ENCODE peak calls at places on chromosomes 7 and 10, in ten cellular contexts. G is GM23338, P is neural progenitor cell, M is fibroblast of mammary gland, Y is ovary, A is fibroblast of lung, T is AG04450, R is HL-60, L is transverse colon, V is astrocyte. F is an unnamed sample.

GRCh38 chr7:154583454-154583853 is 419.5 kb downstream of the PAXIP1 start:
- DNase-seq in Y (no peak), T (no peak), L (no peak), V (no peak), P (no peak), A (no peak), M (no peak), R (no peak), G (no peak), F (no peak)

GRCh38 chr7:83271212-83272099 is 108.8 kb upstream of the PCLO start:
- DNase-seq in L (no peak), V (peak), Y (no peak), A (peak), R (no peak), G (peak), M (peak), T (peak), P (peak), F (no peak)

GRCh38 chr10:50807851-50808776 is 68.4 kb downstream of the ASAH2B start:
- DNase-seq in V (peak), T (no peak), Y (no peak), L (no peak), A (peak), P (peak), M (peak), R (no peak), G (peak), F (no peak)

GRCh38 chr10:35089641-35090161 is 440 bp downstream of the CUL2 start:
- DNase-seq in A (peak), T (no peak), R (peak), L (no peak), Y (no peak), M (peak), G (peak), P (peak), V (peak), F (no peak)

GRCh38 chr7:27921081-27921836 is 181.3 kb downstream of the TAX1BP1 start:
- DNase-seq in L (peak), G (peak), V (peak), T (peak), P (peak), Y (no peak), R (peak), A (peak), M (peak), F (peak)

GRCh38 chr7:140966561-140967234 is 42.0 kb upstream of the BRAF start:
- DNase-seq in G (peak), A (no peak), L (no peak), T (no peak), R (no peak), V (no peak), Y (no peak), M (peak), P (peak), F (no peak)

GRCh38 chr10:17123062-17123661 is 6.4 kb downstream of the CUBN start:
- DNase-seq in M (peak), Y (no peak), T (peak), A (peak), L (no peak), P (no peak), R (no peak), V (peak), G (no peak), F (peak)

GRCh38 chr10:102352066-102352715 is 43.3 kb upstream of the NFKB2 start:
- DNase-seq in L (peak), M (peak), A (peak), V (no peak), Y (peak), P (peak), T (peak), G (peak), R (no peak), F (no peak)

GRCh38 chr10:11113156-11113555 is 95.5 kb downstream of the CELF2 start:
- DNase-seq in G (no peak), T (no peak), A (no peak), M (no peak), R (no peak), Y (no peak), L (no peak), V (no peak), P (no peak), F (no peak)

GRCh38 chr10:101195921-101196320 is 33.3 kb downstream of the LBX1 start:
- DNase-seq in G (no peak), M (no peak), P (no peak), V (no peak), A (no peak), Y (no peak), R (no peak), T (no peak), L (no peak), F (no peak)

GRCh38 chr7:21867816-21868646 is 77.7 kb downstream of the CDCA7L start:
- DNase-seq in V (no peak), T (no peak), G (peak), Y (no peak), L (no peak), A (no peak), R (no peak), P (no peak), M (no peak), F (no peak)

GRCh38 chr7:142519077-142519789 is 230.0 kb upstream of the PRSS1 start:
- DNase-seq in G (peak), T (no peak), L (no peak), Y (no peak), P (no peak), V (no peak), A (no peak), M (no peak), R (no peak), F (no peak)

GRCh38 chr10:128242641-128243040 is 116.4 kb upstream of the MKI67 start:
- DNase-seq in P (no peak), L (no peak), Y (no peak), V (no peak), M (no peak), R (no peak), G (peak), T (no peak), A (no peak), F (no peak)

GRCh38 chr7:140698477-140698876 is 2.0 kb downstream of the NDUFB2 start:
- DNase-seq in P (no peak), R (no peak), V (no peak), A (no peak), G (no peak), T (no peak), Y (no peak), L (no peak), M (no peak), F (no peak)

GRCh38 chr7:142999793-143000192 is 27.1 kb downstream of the OR9A2 start:
- DNase-seq in Y (no peak), M (no peak), A (no peak), P (no peak), T (no peak), G (no peak), R (no peak), L (no peak), V (no peak), F (no peak)

GRCh38 chr7:153641202-153641601 is 411.0 kb upstream of the DPP6 start:
- DNase-seq in T (no peak), V (no peak), M (no peak), Y (no peak), R (no peak), P (no peak), L (no peak), G (no peak), A (no peak), F (no peak)

GRCh38 chr7:12930534-12930933 is 243.1 kb downstream of the ARL4A start:
- DNase-seq in L (no peak), R (no peak), Y (no peak), V (peak), P (no peak), T (no peak), G (no peak), A (peak), M (peak), F (no peak)

GRCh38 chr10:86122646-86123045 is 243.9 kb downstream of the GRID1 start:
- DNase-seq in T (no peak), Y (no peak), L (no peak), V (no peak), R (no peak), P (no peak), A (no peak), G (no peak), M (no peak), F (no peak)

GRCh38 chr10:812787-813186 is 118.7 kb downstream of the LARP4B start:
- DNase-seq in A (no peak), V (no peak), R (no peak), L (no peak), M (no peak), G (no peak), Y (no peak), P (no peak), T (no peak), F (no peak)

GRCh38 chr7:42677751-42678231 is 234.1 kb downstream of the C7orf25 start:
- DNase-seq in Y (no peak), A (peak), G (no peak), T (no peak), L (no peak), M (peak), P (no peak), R (no peak), V (peak), F (peak)

GRCh38 chr7:159197066-159197975 is 52.7 kb upstream of the VIPR2 start:
- DNase-seq in L (peak), R (peak), T (no peak), V (no peak), P (peak), G (peak), A (no peak), M (no peak), Y (no peak), F (no peak)

GRCh38 chr7:44637788-44638594 is 31.6 kb downstream of the OGDH start:
- DNase-seq in V (peak), T (no peak), L (peak), M (peak), A (peak), Y (no peak), R (peak), P (no peak), G (no peak), F (peak)

GRCh38 chr10:73586583-73586984 is 4.6 kb downstream of the USP54 start:
- DNase-seq in G (no peak), Y (no peak), L (peak), T (peak), A (peak), P (no peak), M (peak), R (peak), V (peak), F (peak)

GRCh38 chr10:121157998-121158397 is 306.8 kb downstream of the WDR11 start:
- DNase-seq in G (no peak), M (no peak), A (peak), T (no peak), L (peak), V (peak), R (peak), Y (peak), P (no peak), F (no peak)

GRCh38 chr10:35412900-35413491 is 76.7 kb downstream of the CCNY start:
- DNase-seq in M (peak), Y (no peak), R (no peak), V (peak), A (peak), L (no peak), G (no peak), T (no peak), P (no peak), F (no peak)

GRCh38 chr7:149194799-149195179 is 557 bp upstream of the ZNF282 start:
- DNase-seq in Y (no peak), L (no peak), T (no peak), M (no peak), P (no peak), G (peak), V (no peak), A (no peak), R (no peak), F (no peak)

GRCh38 chr7:155942226-155942950 is 130.1 kb upstream of the SHH start:
- DNase-seq in L (no peak), Y (no peak), P (no peak), M (no peak), V (no peak), A (no peak), R (no peak), G (no peak), T (no peak), F (no peak)

GRCh38 chr7:116692599-116693308 is 20.8 kb downstream of the MET start:
- DNase-seq in A (peak), G (no peak), V (peak), L (no peak), P (no peak), T (no peak), Y (no peak), M (peak), R (no peak), F (no peak)

GRCh38 chr10:35195361-35196306 is 69.0 kb downstream of the CREM start:
- DNase-seq in P (peak), T (peak), M (peak), V (peak), A (peak), R (peak), L (peak), G (peak), Y (peak), F (peak)

GRCh38 chr7:130379551-130380120 is 658 bp upstream of the CPA1 start:
- DNase-seq in G (no peak), T (no peak), Y (no peak), L (no peak), V (no peak), R (no peak), A (no peak), M (no peak), P (no peak), F (no peak)

GRCh38 chr7:22587322-22587721 is 87.3 kb upstream of the STEAP1B start:
- DNase-seq in P (no peak), A (peak), M (peak), L (no peak), V (peak), T (no peak), G (no peak), R (no peak), Y (no peak), F (no peak)

GRCh38 chr10:50393784-50394183 is 142.5 kb upstream of the ASAH2 start:
- DNase-seq in G (no peak), M (peak), A (peak), R (no peak), L (no peak), T (no peak), P (no peak), Y (no peak), V (peak), F (no peak)

GRCh38 chr10:34721201-34721840 is 93.8 kb downstream of the PARD3 start:
- DNase-seq in Y (no peak), R (no peak), T (no peak), L (no peak), P (no peak), G (no peak), M (peak), A (peak), V (peak), F (no peak)

GRCh38 chr10:90862908-90863514 is 5.2 kb upstream of the HTR7 start:
- DNase-seq in M (peak), P (peak), V (no peak), L (no peak), G (peak), A (peak), Y (no peak), R (peak), T (no peak), F (no peak)

GRCh38 chr10:844552-844951 is 87.0 kb downstream of the LARP4B start:
- DNase-seq in A (peak), L (no peak), V (peak), R (no peak), G (no peak), Y (no peak), P (no peak), T (no peak), M (peak), F (peak)

GRCh38 chr7:106563466-106564150 is 97.3 kb downstream of the CCDC71L start:
- DNase-seq in V (no peak), M (peak), P (no peak), T (no peak), G (no peak), A (no peak), R (no peak), L (no peak), Y (no peak), F (no peak)

GRCh38 chr7:66920769-66921395 is at the start of gene TMEM248:
- DNase-seq in M (peak), G (peak), T (peak), P (peak), V (peak), A (peak), Y (peak), L (peak), R (peak), F (peak)

GRCh38 chr7:13920053-13920697 is 69.3 kb downstream of the ETV1 start:
- DNase-seq in A (peak), P (peak), Y (no peak), L (peak), G (peak), M (peak), T (peak), R (no peak), V (peak), F (peak)

GRCh38 chr7:142485617-142486226 is 227.9 kb upstream of the PRSS58 start:
- DNase-seq in M (no peak), L (no peak), R (no peak), G (peak), V (no peak), Y (no peak), T (no peak), A (no peak), P (peak), F (no peak)

DNA sequence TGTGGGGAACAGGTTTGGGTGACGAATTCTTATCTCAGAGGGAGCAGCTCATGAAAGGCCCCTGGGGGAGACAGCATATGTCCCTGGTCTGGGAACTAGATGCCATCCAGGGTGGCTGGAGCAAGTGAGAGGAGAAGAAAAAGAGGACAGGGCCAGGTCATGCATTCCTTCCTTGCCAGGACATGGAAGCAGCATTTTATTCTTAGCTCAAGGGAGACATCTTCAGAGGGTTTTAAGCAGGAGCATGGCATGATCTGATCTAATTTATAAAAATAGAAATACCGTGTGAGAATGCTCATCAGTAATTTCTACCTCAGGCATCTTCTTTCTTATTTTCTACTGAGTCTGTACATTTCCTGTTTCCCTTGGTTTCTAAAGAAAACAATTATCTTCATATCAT is 386.0 kb downstream of the GALNT17 start:
- DNase-seq in A (no peak), Y (no peak), V (no peak), T (no peak), L (no peak), P (no peak), G (no peak), R (no peak), M (peak), F (no peak)
- TF ChIP-seq CTCF in A (no peak), Y (no peak), V (no peak), T (no peak), L (no peak), P (no peak), G (no peak), R (no peak), M (no peak), F (no peak)

DNA sequence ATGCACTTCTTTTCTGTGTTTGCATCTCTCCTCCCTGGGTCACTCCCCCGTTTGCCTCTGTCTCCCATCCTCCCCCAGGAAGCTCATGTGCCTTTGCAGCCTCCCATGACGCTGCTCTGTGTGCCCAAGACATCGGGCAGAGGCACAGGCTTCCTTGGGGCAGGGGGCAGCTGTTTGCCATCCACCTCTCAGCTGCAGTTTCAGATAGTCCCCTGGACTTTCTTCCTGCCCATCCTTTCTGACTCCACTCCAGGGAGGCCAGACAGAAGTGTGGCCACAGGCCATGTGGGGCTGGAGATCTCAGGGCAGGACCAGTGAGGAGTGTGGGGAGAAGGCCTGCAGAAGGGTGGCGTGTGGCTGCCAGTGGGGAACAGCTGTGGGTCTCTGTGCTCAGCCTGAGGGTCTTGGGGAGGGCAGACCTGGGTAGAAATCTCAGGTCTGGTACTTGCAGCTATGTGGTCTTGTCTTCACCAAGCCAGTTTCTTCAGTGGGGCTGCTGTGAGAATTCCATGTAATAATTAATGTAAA is 10.6 kb upstream of the SAMD8 start:
- DNase-seq in R (no peak), G (no peak), Y (no peak), V (no peak), T (no peak), A (no peak), M (no peak), P (no peak), L (no peak), F (no peak)
- H3K4me3 ChIP-seq in R (no peak), G (no peak), Y (no peak), V (no peak), T (no peak), A (no peak), M (no peak), P (no peak), L (no peak), F (no peak)

GRCh38 chr7:145850636-145851035 is 266.0 kb upstream of the CNTNAP2 start:
- DNase-seq in T (no peak), M (no peak), R (no peak), P (peak), G (peak), V (no peak), A (no peak), L (no peak), Y (no peak), F (no peak)

GRCh38 chr7:145845345-145845744 is 271.3 kb upstream of the CNTNAP2 start:
- DNase-seq in L (no peak), P (no peak), G (no peak), A (no peak), R (no peak), T (no peak), M (no peak), Y (no peak), V (no peak), F (no peak)

GRCh38 chr7:145848691-145849090 is 267.9 kb upstream of the CNTNAP2 start:
- DNase-seq in A (no peak), L (no peak), G (peak), M (no peak), Y (no peak), T (no peak), V (no peak), P (peak), R (no peak), F (no peak)
- TF ChIP-seq CTCF in A (no peak), L (no peak), G (peak), M (no peak), Y (no peak), T (no peak), V (no peak), P (peak), R (no peak), F (no peak)

DNA sequence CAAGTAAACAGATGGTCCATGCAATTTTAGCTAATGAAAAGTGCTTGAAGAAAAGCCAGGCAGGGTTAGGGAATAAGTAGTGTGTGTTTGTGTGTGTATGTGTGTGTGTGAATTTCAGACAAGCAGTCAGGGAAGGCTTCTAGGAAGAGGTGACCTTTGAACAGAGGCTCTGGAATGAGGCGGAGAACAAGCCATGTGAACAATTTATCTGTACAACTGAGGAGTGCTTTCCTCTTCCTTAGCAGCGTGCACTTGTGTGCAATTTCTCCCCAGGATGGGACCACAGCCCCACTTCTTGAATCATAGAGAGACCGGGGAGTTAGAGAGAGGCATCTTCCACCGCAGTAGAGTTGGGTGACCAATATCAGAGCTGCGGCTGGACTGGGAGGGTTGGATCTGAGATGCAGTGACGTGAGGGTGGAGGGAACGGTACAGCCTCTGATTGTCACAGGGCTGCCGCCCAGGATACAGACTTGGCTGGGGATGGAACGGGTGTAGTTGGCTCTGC is 69.2 kb upstream of the FAM171A1 start:
- DNase-seq in T (no peak), G (no peak), P (no peak), M (no peak), V (no peak), R (no peak), A (no peak), L (no peak), Y (no peak), F (no peak)
- H3K4me3 ChIP-seq in T (no peak), G (no peak), P (no peak), M (no peak), V (no peak), R (no peak), A (no peak), L (no peak), Y (no peak), F (no peak)

GRCh38 chr10:93701903-93702277 is 502 bp downstream of the FRA10AC1 start:
- DNase-seq in M (peak), G (peak), P (no peak), Y (no peak), L (no peak), V (peak), T (no peak), R (peak), A (peak), F (peak)

GRCh38 chr10:93703066-93703465 is 674 bp upstream of the FRA10AC1 start:
- DNase-seq in P (no peak), G (no peak), M (peak), V (peak), A (peak), Y (no peak), L (no peak), T (no peak), R (no peak), F (no peak)

GRCh38 chr10:93702278-93703001 is at the start of gene FRA10AC1:
- DNase-seq in R (peak), L (peak), P (peak), A (peak), M (peak), V (peak), Y (peak), T (peak), G (peak), F (peak)

GRCh38 chr10:93695720-93696119 is 6.7 kb downstream of the FRA10AC1 start:
- DNase-seq in R (no peak), G (no peak), A (no peak), V (no peak), T (no peak), P (no peak), L (no peak), Y (no peak), M (no peak), F (no peak)

GRCh38 chr10:93697207-93697606 is 5.2 kb downstream of the FRA10AC1 start:
- DNase-seq in G (peak), T (no peak), R (no peak), L (no peak), A (no peak), M (no peak), P (no peak), Y (no peak), V (no peak), F (no peak)
- TF ChIP-seq CTCF in G (peak), T (no peak), R (no peak), L (no peak), A (no peak), M (no peak), P (peak), Y (no peak), V (no peak), F (no peak)

F was measured in AG09309.